ENCODE peak calls at places on chromosome 12, in nine cellular contexts. N, M, V, Z, W, C, R, Q and F are unnamed samples.

GRCh38 chr12:31872831-31873604 is 86.2 kb upstream of the RESF1 start:
- DNase-seq in N (no peak), M (no peak), V (no peak), Z (no peak), W (no peak), C (no peak), R (no peak), Q (no peak), F (no peak)

GRCh38 chr12:99154264-99154982 is 493.1 kb upstream of the GARIN6 start:
- DNase-seq in N (no peak), M (no peak), V (no peak), Z (no peak), W (no peak), C (no peak), R (peak), Q (no peak), F (no peak)

GRCh38 chr12:106369624-106370346 is 12.2 kb downstream of the POLR3B start:
- DNase-seq in N (no peak), M (no peak), V (no peak), Z (no peak), W (peak), C (no peak), R (peak), Q (no peak), F (peak)

GRCh38 chr12:52182456-52182855 is 9.4 kb downstream of the KRT80 start:
- DNase-seq in N (no peak), M (no peak), V (no peak), Z (no peak), W (no peak), C (no peak), R (no peak), Q (no peak), F (no peak)

GRCh38 chr12:109827566-109828550 is 5.3 kb downstream of the TRPV4 start:
- DNase-seq in N (no peak), M (peak), V (peak), Z (no peak), W (no peak), C (no peak), R (peak), Q (peak), F (no peak)

GRCh38 chr12:76080729-76081415 is 3.6 kb downstream of the NAP1L1 start:
- DNase-seq in N (peak), M (no peak), V (no peak), Z (no peak), W (peak), C (no peak), R (no peak), Q (no peak), F (no peak)

GRCh38 chr12:42056130-42056529 is 88.5 kb downstream of the GXYLT1 start:
- DNase-seq in N (no peak), M (no peak), V (peak), Z (no peak), W (no peak), C (no peak), R (no peak), Q (no peak), F (no peak)

GRCh38 chr12:111178194-111179081 is 190.5 kb downstream of the PHETA1 start:
- DNase-seq in N (no peak), M (no peak), V (no peak), Z (no peak), W (no peak), C (no peak), R (no peak), Q (peak), F (no peak)

GRCh38 chr12:122870867-122871664 is 24.9 kb downstream of the VPS37B start:
- DNase-seq in N (no peak), M (no peak), V (no peak), Z (no peak), W (no peak), C (no peak), R (peak), Q (peak), F (no peak)